ENCODE peak calls at places on chromosomes 2 and 18, in six cellular contexts. One of them, this sample, is unnamed.

GRCh38 chr2:27509326-27509725 is 12.7 kb downstream of the GCKR start:
- DNase-seq in NCI-H2081: no peak
- DNase-seq in colonic mucosa: no peak
- DNase-seq in HT1080: peak
- DNase-seq in LHCN-M2: peak
- DNase-seq in cardiac fibroblast: peak
- DNase-seq in this sample: no peak

GRCh38 chr18:68699043-68699442 is 15.9 kb downstream of the TMX3 start:
- DNase-seq in HT1080: no peak
- DNase-seq in NCI-H2081: no peak
- DNase-seq in cardiac fibroblast: peak
- DNase-seq in colonic mucosa: no peak
- DNase-seq in LHCN-M2: peak
- DNase-seq in this sample: no peak

GRCh38 chr2:207252979-207253640 is 87.4 kb upstream of the KLF7 start:
- DNase-seq in HT1080: peak
- DNase-seq in LHCN-M2: peak
- DNase-seq in NCI-H2081: peak
- DNase-seq in colonic mucosa: no peak
- DNase-seq in cardiac fibroblast: no peak
- DNase-seq in this sample: no peak

GRCh38 chr18:21444465-21445023 is 156.0 kb downstream of the ESCO1 start:
- DNase-seq in LHCN-M2: peak
- DNase-seq in colonic mucosa: peak
- DNase-seq in HT1080: peak
- DNase-seq in cardiac fibroblast: peak
- DNase-seq in NCI-H2081: peak
- DNase-seq in this sample: peak

GRCh38 chr2:120596191-120596781 is 139.4 kb upstream of the GLI2 start:
- DNase-seq in cardiac fibroblast: peak
- DNase-seq in HT1080: no peak
- DNase-seq in NCI-H2081: no peak
- DNase-seq in LHCN-M2: peak
- DNase-seq in colonic mucosa: no peak
- DNase-seq in this sample: no peak

GRCh38 chr2:238425979-238426567 is 654 bp upstream of the ASB1 start:
- DNase-seq in colonic mucosa: no peak
- DNase-seq in HT1080: peak
- DNase-seq in NCI-H2081: peak
- DNase-seq in cardiac fibroblast: peak
- DNase-seq in LHCN-M2: peak
- DNase-seq in this sample: peak

GRCh38 chr18:23825496-23825895 is 136.2 kb downstream of the LAMA3 start:
- DNase-seq in colonic mucosa: no peak
- DNase-seq in LHCN-M2: no peak
- DNase-seq in HT1080: no peak
- DNase-seq in cardiac fibroblast: no peak
- DNase-seq in NCI-H2081: no peak
- DNase-seq in this sample: no peak

GRCh38 chr18:65934874-65935273 is 184.1 kb downstream of the CDH7 start:
- DNase-seq in NCI-H2081: peak
- DNase-seq in cardiac fibroblast: no peak
- DNase-seq in LHCN-M2: no peak
- DNase-seq in colonic mucosa: no peak
- DNase-seq in HT1080: no peak
- DNase-seq in this sample: no peak

GRCh38 chr2:121904656-121905055 is 149.2 kb downstream of the TSN start:
- DNase-seq in HT1080: no peak
- DNase-seq in NCI-H2081: no peak
- DNase-seq in LHCN-M2: no peak
- DNase-seq in colonic mucosa: no peak
- DNase-seq in cardiac fibroblast: no peak
- DNase-seq in this sample: peak

GRCh38 chr2:231047270-231047921 is 9.3 kb upstream of the PSMD1 start:
- DNase-seq in colonic mucosa: no peak
- DNase-seq in NCI-H2081: no peak
- DNase-seq in HT1080: no peak
- DNase-seq in LHCN-M2: no peak
- DNase-seq in cardiac fibroblast: no peak
- DNase-seq in this sample: no peak

GRCh38 chr2:31979966-31980365 is 30.8 kb downstream of the MEMO1 start:
- DNase-seq in HT1080: no peak
- DNase-seq in cardiac fibroblast: no peak
- DNase-seq in LHCN-M2: no peak
- DNase-seq in NCI-H2081: no peak
- DNase-seq in colonic mucosa: no peak
- DNase-seq in this sample: no peak

GRCh38 chr18:34971313-34971712 is 69.9 kb upstream of the MAPRE2 start:
- DNase-seq in NCI-H2081: no peak
- DNase-seq in LHCN-M2: peak
- DNase-seq in colonic mucosa: no peak
- DNase-seq in HT1080: peak
- DNase-seq in cardiac fibroblast: peak
- DNase-seq in this sample: no peak

GRCh38 chr2:112168422-112169124 is 30.4 kb downstream of the FBLN7 start:
- DNase-seq in cardiac fibroblast: no peak
- DNase-seq in LHCN-M2: peak
- DNase-seq in colonic mucosa: no peak
- DNase-seq in NCI-H2081: peak
- DNase-seq in HT1080: no peak
- DNase-seq in this sample: no peak

GRCh38 chr2:30641765-30642341 is 165.4 kb downstream of the CAPN13 start:
- DNase-seq in cardiac fibroblast: no peak
- DNase-seq in HT1080: no peak
- DNase-seq in colonic mucosa: no peak
- DNase-seq in NCI-H2081: peak
- DNase-seq in LHCN-M2: no peak
- DNase-seq in this sample: peak

GRCh38 chr18:41113885-41114482 is 841.0 kb upstream of the PIK3C3 start:
- DNase-seq in cardiac fibroblast: peak
- DNase-seq in colonic mucosa: no peak
- DNase-seq in LHCN-M2: no peak
- DNase-seq in NCI-H2081: no peak
- DNase-seq in HT1080: no peak
- DNase-seq in this sample: no peak

GRCh38 chr18:38790303-38790702 is 1224.7 kb upstream of the CELF4 start:
- DNase-seq in LHCN-M2: no peak
- DNase-seq in HT1080: peak
- DNase-seq in colonic mucosa: no peak
- DNase-seq in cardiac fibroblast: no peak
- DNase-seq in NCI-H2081: no peak
- DNase-seq in this sample: no peak

GRCh38 chr2:69933254-69933828 is 18.4 kb downstream of the MXD1 start:
- DNase-seq in cardiac fibroblast: peak
- DNase-seq in colonic mucosa: no peak
- DNase-seq in LHCN-M2: no peak
- DNase-seq in NCI-H2081: no peak
- DNase-seq in HT1080: no peak
- DNase-seq in this sample: no peak

GRCh38 chr2:132701810-132702209 is 31.8 kb upstream of the LYPD1 start:
- DNase-seq in NCI-H2081: no peak
- DNase-seq in LHCN-M2: no peak
- DNase-seq in cardiac fibroblast: no peak
- DNase-seq in HT1080: peak
- DNase-seq in colonic mucosa: no peak
- DNase-seq in this sample: no peak

GRCh38 chr2:237760506-237761502 is 37.8 kb upstream of the RBM44 start:
- DNase-seq in colonic mucosa: no peak
- DNase-seq in HT1080: no peak
- DNase-seq in cardiac fibroblast: no peak
- DNase-seq in NCI-H2081: no peak
- DNase-seq in LHCN-M2: no peak
- DNase-seq in this sample: no peak

GRCh38 chr18:3111523-3112240 is 98.7 kb upstream of the LPIN2 start:
- DNase-seq in NCI-H2081: no peak
- DNase-seq in colonic mucosa: no peak
- DNase-seq in LHCN-M2: peak
- DNase-seq in cardiac fibroblast: no peak
- DNase-seq in HT1080: no peak
- DNase-seq in this sample: no peak

GRCh38 chr2:39068757-39069515 is 51.9 kb downstream of the SOS1 start:
- DNase-seq in NCI-H2081: no peak
- DNase-seq in cardiac fibroblast: peak
- DNase-seq in HT1080: peak
- DNase-seq in LHCN-M2: peak
- DNase-seq in colonic mucosa: no peak
- DNase-seq in this sample: no peak

GRCh38 chr2:120014231-120014990 is 1.5 kb downstream of the EPB41L5 start:
- DNase-seq in colonic mucosa: no peak
- DNase-seq in NCI-H2081: no peak
- DNase-seq in HT1080: no peak
- DNase-seq in LHCN-M2: no peak
- DNase-seq in cardiac fibroblast: no peak
- DNase-seq in this sample: no peak

GRCh38 chr2:238295144-238296112 is 7.0 kb upstream of the PER2 start:
- DNase-seq in HT1080: no peak
- DNase-seq in colonic mucosa: no peak
- DNase-seq in cardiac fibroblast: no peak
- DNase-seq in LHCN-M2: no peak
- DNase-seq in NCI-H2081: no peak
- DNase-seq in this sample: no peak

GRCh38 chr2:232365621-232366321 is 12.8 kb upstream of the ALPP start:
- DNase-seq in HT1080: peak
- DNase-seq in LHCN-M2: peak
- DNase-seq in cardiac fibroblast: peak
- DNase-seq in NCI-H2081: no peak
- DNase-seq in colonic mucosa: no peak
- DNase-seq in this sample: no peak

GRCh38 chr2:19577668-19578067 is 219.2 kb upstream of the OSR1 start:
- DNase-seq in LHCN-M2: peak
- DNase-seq in colonic mucosa: no peak
- DNase-seq in NCI-H2081: no peak
- DNase-seq in HT1080: no peak
- DNase-seq in cardiac fibroblast: no peak
- DNase-seq in this sample: no peak

GRCh38 chr18:24868760-24869237 is 408.4 kb downstream of the HRH4 start:
- DNase-seq in HT1080: no peak
- DNase-seq in NCI-H2081: no peak
- DNase-seq in cardiac fibroblast: no peak
- DNase-seq in LHCN-M2: peak
- DNase-seq in colonic mucosa: no peak
- DNase-seq in this sample: no peak